ENCODE peak calls at places on chromosomes 16 and 17, in eight cellular contexts. One of them, this sample, is unnamed.

GRCh38 chr17:80482555-80483308 is 6.3 kb upstream of the NPTX1 start:
- DNase-seq in cortex of kidney: no peak
- DNase-seq in epithelial cell of esophagus: no peak
- DNase-seq in ELR: no peak
- DNase-seq in AG04450: no peak
- DNase-seq in erythroblast: no peak
- DNase-seq in NCI-H460: no peak
- DNase-seq in NCI-H748 treated with DMSO at 0.1 percent for 48 hours: no peak
- DNase-seq in this sample: no peak

GRCh38 chr16:31099860-31100638 is 5.5 kb upstream of the VKORC1 start:
- DNase-seq in ELR: peak
- DNase-seq in AG04450: no peak
- DNase-seq in cortex of kidney: no peak
- DNase-seq in NCI-H460: no peak
- DNase-seq in NCI-H748 treated with DMSO at 0.1 percent for 48 hours: no peak
- DNase-seq in erythroblast: no peak
- DNase-seq in epithelial cell of esophagus: peak
- DNase-seq in this sample: no peak

GRCh38 chr17:18270851-18271170 is 10.3 kb downstream of the MIEF2 start:
- DNase-seq in NCI-H460: no peak
- DNase-seq in erythroblast: no peak
- DNase-seq in ELR: no peak
- DNase-seq in cortex of kidney: no peak
- DNase-seq in epithelial cell of esophagus: no peak
- DNase-seq in NCI-H748 treated with DMSO at 0.1 percent for 48 hours: no peak
- DNase-seq in AG04450: no peak
- DNase-seq in this sample: no peak

GRCh38 chr16:66899310-66899944 is 19.1 kb downstream of the PDP2 start:
- DNase-seq in AG04450: no peak
- DNase-seq in ELR: peak
- DNase-seq in NCI-H748 treated with DMSO at 0.1 percent for 48 hours: no peak
- DNase-seq in NCI-H460: no peak
- DNase-seq in cortex of kidney: no peak
- DNase-seq in epithelial cell of esophagus: no peak
- DNase-seq in erythroblast: peak
- DNase-seq in this sample: no peak

GRCh38 chr17:46270032-46270431 is 24.9 kb upstream of the LRRC37A start:
- DNase-seq in erythroblast: no peak
- DNase-seq in epithelial cell of esophagus: no peak
- DNase-seq in ELR: no peak
- DNase-seq in cortex of kidney: no peak
- DNase-seq in AG04450: no peak
- DNase-seq in NCI-H460: no peak
- DNase-seq in NCI-H748 treated with DMSO at 0.1 percent for 48 hours: no peak
- DNase-seq in this sample: no peak

GRCh38 chr17:69506489-69506888 is 92.0 kb downstream of the MAP2K6 start:
- DNase-seq in cortex of kidney: no peak
- DNase-seq in NCI-H748 treated with DMSO at 0.1 percent for 48 hours: no peak
- DNase-seq in AG04450: no peak
- DNase-seq in epithelial cell of esophagus: peak
- DNase-seq in erythroblast: no peak
- DNase-seq in NCI-H460: peak
- DNase-seq in ELR: peak
- DNase-seq in this sample: no peak

GRCh38 chr17:45388604-45389325 is 43.9 kb downstream of the ARHGAP27 start:
- DNase-seq in epithelial cell of esophagus: peak
- DNase-seq in cortex of kidney: no peak
- DNase-seq in NCI-H460: no peak
- DNase-seq in erythroblast: no peak
- DNase-seq in AG04450: no peak
- DNase-seq in ELR: peak
- DNase-seq in NCI-H748 treated with DMSO at 0.1 percent for 48 hours: no peak
- DNase-seq in this sample: no peak

GRCh38 chr16:53056528-53056881 is 1.7 kb downstream of the CHD9 start:
- DNase-seq in epithelial cell of esophagus: no peak
- DNase-seq in erythroblast: peak
- DNase-seq in cortex of kidney: no peak
- DNase-seq in NCI-H460: no peak
- DNase-seq in NCI-H748 treated with DMSO at 0.1 percent for 48 hours: no peak
- DNase-seq in ELR: peak
- DNase-seq in AG04450: no peak
- DNase-seq in this sample: no peak

GRCh38 chr16:46889245-46889941 is 5.2 kb downstream of the GPT2 start:
- DNase-seq in cortex of kidney: no peak
- DNase-seq in NCI-H748 treated with DMSO at 0.1 percent for 48 hours: no peak
- DNase-seq in NCI-H460: no peak
- DNase-seq in AG04450: no peak
- DNase-seq in erythroblast: no peak
- DNase-seq in epithelial cell of esophagus: no peak
- DNase-seq in ELR: no peak
- DNase-seq in this sample: no peak

GRCh38 chr17:74639704-74640142 is 16.2 kb upstream of the CD300E start:
- DNase-seq in epithelial cell of esophagus: no peak
- DNase-seq in ELR: no peak
- DNase-seq in erythroblast: no peak
- DNase-seq in AG04450: no peak
- DNase-seq in cortex of kidney: no peak
- DNase-seq in NCI-H460: no peak
- DNase-seq in NCI-H748 treated with DMSO at 0.1 percent for 48 hours: no peak
- DNase-seq in this sample: no peak

GRCh38 chr17:29620271-29620670 is 2.4 kb downstream of the CORO6 start:
- DNase-seq in ELR: peak
- DNase-seq in NCI-H748 treated with DMSO at 0.1 percent for 48 hours: no peak
- DNase-seq in epithelial cell of esophagus: peak
- DNase-seq in erythroblast: no peak
- DNase-seq in NCI-H460: no peak
- DNase-seq in AG04450: no peak
- DNase-seq in cortex of kidney: no peak
- DNase-seq in this sample: no peak

GRCh38 chr16:85460252-85460982 is 152.7 kb upstream of the GSE1 start:
- DNase-seq in NCI-H748 treated with DMSO at 0.1 percent for 48 hours: no peak
- DNase-seq in cortex of kidney: no peak
- DNase-seq in epithelial cell of esophagus: no peak
- DNase-seq in NCI-H460: no peak
- DNase-seq in erythroblast: no peak
- DNase-seq in AG04450: no peak
- DNase-seq in ELR: no peak
- DNase-seq in this sample: no peak

GRCh38 chr16:77675464-77676324 is 46.6 kb upstream of the NUDT7 start:
- DNase-seq in AG04450: peak
- DNase-seq in cortex of kidney: no peak
- DNase-seq in NCI-H460: peak
- DNase-seq in ELR: peak
- DNase-seq in NCI-H748 treated with DMSO at 0.1 percent for 48 hours: peak
- DNase-seq in epithelial cell of esophagus: peak
- DNase-seq in erythroblast: peak
- DNase-seq in this sample: peak

GRCh38 chr17:81539571-81539900 is 11.4 kb downstream of the FSCN2 start:
- DNase-seq in epithelial cell of esophagus: no peak
- DNase-seq in AG04450: no peak
- DNase-seq in erythroblast: no peak
- DNase-seq in NCI-H460: no peak
- DNase-seq in NCI-H748 treated with DMSO at 0.1 percent for 48 hours: no peak
- DNase-seq in ELR: no peak
- DNase-seq in cortex of kidney: no peak
- DNase-seq in this sample: no peak

GRCh38 chr16:28986492-28986891 is 1.6 kb downstream of the LAT start:
- DNase-seq in epithelial cell of esophagus: no peak
- DNase-seq in cortex of kidney: no peak
- DNase-seq in NCI-H460: no peak
- DNase-seq in AG04450: no peak
- DNase-seq in ELR: no peak
- DNase-seq in NCI-H748 treated with DMSO at 0.1 percent for 48 hours: no peak
- DNase-seq in erythroblast: no peak
- DNase-seq in this sample: no peak

GRCh38 chr16:11263737-11264136 is 5.4 kb downstream of the TNP2 start:
- DNase-seq in cortex of kidney: no peak
- DNase-seq in NCI-H748 treated with DMSO at 0.1 percent for 48 hours: no peak
- DNase-seq in AG04450: no peak
- DNase-seq in epithelial cell of esophagus: no peak
- DNase-seq in NCI-H460: no peak
- DNase-seq in erythroblast: no peak
- DNase-seq in ELR: no peak
- DNase-seq in this sample: no peak

GRCh38 chr17:51540151-51540550 is 279.8 kb downstream of the UTP18 start:
- DNase-seq in AG04450: no peak
- DNase-seq in erythroblast: no peak
- DNase-seq in NCI-H460: no peak
- DNase-seq in ELR: peak
- DNase-seq in epithelial cell of esophagus: no peak
- DNase-seq in cortex of kidney: no peak
- DNase-seq in NCI-H748 treated with DMSO at 0.1 percent for 48 hours: no peak
- DNase-seq in this sample: no peak

GRCh38 chr17:66290097-66290722 is 12.2 kb upstream of the PRKCA start:
- DNase-seq in ELR: peak
- DNase-seq in epithelial cell of esophagus: no peak
- DNase-seq in AG04450: no peak
- DNase-seq in cortex of kidney: no peak
- DNase-seq in NCI-H748 treated with DMSO at 0.1 percent for 48 hours: no peak
- DNase-seq in erythroblast: no peak
- DNase-seq in NCI-H460: no peak
- DNase-seq in this sample: no peak

GRCh38 chr17:258906-259305 is 77.5 kb upstream of the DOC2B start:
- DNase-seq in ELR: no peak
- DNase-seq in NCI-H748 treated with DMSO at 0.1 percent for 48 hours: no peak
- DNase-seq in AG04450: no peak
- DNase-seq in epithelial cell of esophagus: no peak
- DNase-seq in NCI-H460: no peak
- DNase-seq in erythroblast: no peak
- DNase-seq in cortex of kidney: no peak
- DNase-seq in this sample: no peak

GRCh38 chr17:39995438-39995837 is 14.8 kb downstream of the PSMD3 start:
- DNase-seq in epithelial cell of esophagus: peak
- DNase-seq in cortex of kidney: no peak
- DNase-seq in erythroblast: no peak
- DNase-seq in NCI-H748 treated with DMSO at 0.1 percent for 48 hours: no peak
- DNase-seq in NCI-H460: no peak
- DNase-seq in AG04450: no peak
- DNase-seq in ELR: no peak
- DNase-seq in this sample: no peak

GRCh38 chr17:81067331-81067730 is 32.4 kb downstream of the BAIAP2 start:
- DNase-seq in cortex of kidney: no peak
- DNase-seq in epithelial cell of esophagus: no peak
- DNase-seq in ELR: no peak
- DNase-seq in NCI-H748 treated with DMSO at 0.1 percent for 48 hours: no peak
- DNase-seq in AG04450: no peak
- DNase-seq in erythroblast: peak
- DNase-seq in NCI-H460: no peak
- DNase-seq in this sample: no peak

GRCh38 chr16:46947900-46948547 is 25.4 kb downstream of the DNAJA2 start:
- DNase-seq in epithelial cell of esophagus: peak
- DNase-seq in NCI-H748 treated with DMSO at 0.1 percent for 48 hours: no peak
- DNase-seq in AG04450: no peak
- DNase-seq in NCI-H460: peak
- DNase-seq in ELR: peak
- DNase-seq in cortex of kidney: no peak
- DNase-seq in erythroblast: peak
- DNase-seq in this sample: no peak

GRCh38 chr16:9331503-9331902 is 240.1 kb downstream of the HAPSTR1 start:
- DNase-seq in NCI-H748 treated with DMSO at 0.1 percent for 48 hours: no peak
- DNase-seq in cortex of kidney: no peak
- DNase-seq in ELR: no peak
- DNase-seq in epithelial cell of esophagus: no peak
- DNase-seq in erythroblast: no peak
- DNase-seq in AG04450: no peak
- DNase-seq in NCI-H460: no peak
- DNase-seq in this sample: no peak